ENCODE peak calls at places on chromosomes 6 and 20, in six cellular contexts. K is DMS153; S is stimulated activated CD4-positive, alpha-beta T cell treated with anti-CD3 and anti-CD28 coated beads, Interleukin-15, amount 100 ng/mL, for 1 hour; D is adipocyte; U is H7; N is ACHN. O is an unnamed sample.

GRCh38 chr20:59149678-59150504 is 13.7 kb upstream of the ZNF831 start:
- DNase-seq in K (no peak), S (peak; percentile 48), D (no peak), U (no peak), N (no peak), O (no peak)

GRCh38 chr6:164753517-164753916 is 555.9 kb downstream of the C6orf118 start:
- DNase-seq in K (no peak), S (no peak), D (no peak), U (no peak), N (peak; percentile 85), O (no peak)

GRCh38 chr6:75460636-75461035 is 33.0 kb downstream of the FILIP1 start:
- DNase-seq in K (no peak), S (no peak), D (peak; percentile 36), U (no peak), N (no peak), O (no peak)

GRCh38 chr6:148760568-148761531 is 14.0 kb downstream of the UST start:
- DNase-seq in K (no peak), S (no peak), D (peak; percentile 85), U (peak; percentile 54), N (peak; percentile 80), O (peak; percentile 86)

GRCh38 chr20:52978851-52979250 is 6.7 kb downstream of the TSHZ2 start:
- DNase-seq in K (no peak), S (no peak), D (no peak), U (no peak), N (no peak), O (no peak)

GRCh38 chr20:30486103-30486478 is 771.4 kb upstream of the DEFB115 start:
- DNase-seq in K (no peak), S (no peak), D (no peak), U (peak; percentile 14), N (no peak), O (peak; percentile 43)

GRCh38 chr6:117568247-117568646 is 34.1 kb downstream of the GOPC start:
- DNase-seq in K (no peak), S (no peak), D (no peak), U (no peak), N (no peak), O (no peak)

GRCh38 chr6:129346964-129347363 is 363.0 kb downstream of the ARHGAP18 start:
- DNase-seq in K (no peak), S (no peak), D (no peak), U (no peak), N (no peak), O (no peak)

GRCh38 chr20:44601801-44602204 is 19.4 kb downstream of the PKIG start:
- DNase-seq in K (no peak), S (no peak), D (peak; percentile 86), U (no peak), N (no peak), O (peak; percentile 88)

GRCh38 chr6:36459483-36459882 is 16.7 kb downstream of the KCTD20 start:
- DNase-seq in K (no peak), S (no peak), D (no peak), U (no peak), N (no peak), O (no peak)

GRCh38 chr6:136069119-136069518 is 181.0 kb downstream of the MTFR2 start:
- DNase-seq in K (no peak), S (no peak), D (peak; percentile 70), U (no peak), N (peak; percentile 21), O (peak; percentile 77)

GRCh38 chr6:82006027-82006738 is 241.4 kb downstream of the IBTK start:
- DNase-seq in K (peak; percentile 28), S (no peak), D (peak; percentile 72), U (no peak), N (peak; percentile 46), O (no peak)

GRCh38 chr6:38997128-38997761 is 51.3 kb upstream of the GLP1R start:
- DNase-seq in K (peak; percentile 3), S (no peak), D (peak; percentile 12), U (peak; percentile 34), N (peak; percentile 3), O (peak; percentile 55)

GRCh38 chr20:60407938-60408337 is 449.7 kb downstream of the CDH26 start:
- DNase-seq in K (no peak), S (no peak), D (no peak), U (no peak), N (no peak), O (no peak)

GRCh38 chr6:106794129-106794528 is 164.8 kb downstream of the QRSL1 start:
- DNase-seq in K (no peak), S (no peak), D (no peak), U (no peak), N (no peak), O (no peak)

GRCh38 chr6:37110455-37111155 is 59.3 kb upstream of the PIM1 start:
- DNase-seq in K (no peak), S (no peak), D (peak; percentile 42), U (no peak), N (no peak), O (no peak)

GRCh38 chr6:6824381-6824780 is 235.9 kb downstream of the LY86 start:
- DNase-seq in K (no peak), S (no peak), D (no peak), U (no peak), N (no peak), O (no peak)

GRCh38 chr20:11266571-11266970 is 592.8 kb upstream of the JAG1 start:
- DNase-seq in K (peak; percentile 46), S (no peak), D (no peak), U (no peak), N (peak; percentile 2), O (no peak)